ENCODE peak calls at places on chromosomes 16 and 17, in seven cellular contexts. E is NCI-H1694 treated with DMSO at 0.1 percent for 48 hours; R is activated gamma-delta T cell treated with anti-CD3 and anti-CD28 coated beads, Interleukin-2, amount 50 U/mL, for 16 hours; L is AG10803; J is iris pigment epithelial cell; S is T-cell; F is upper lobe of right lung. A is an unnamed sample.

GRCh38 chr16:59164461-59164860 is 430.3 kb upstream of the GOT2 start:
- DNase-seq in R (no peak), F (no peak), L (no peak), J (peak), S (no peak), E (no peak), A (no peak)

GRCh38 chr16:75122609-75123008 is 6.0 kb upstream of the LDHD start:
- DNase-seq in E (no peak), F (no peak), S (no peak), J (no peak), R (no peak), L (no peak), A (no peak)

GRCh38 chr17:37361543-37361942 is 14.2 kb upstream of the C17orf78 start:
- DNase-seq in S (no peak), J (no peak), F (no peak), E (no peak), R (no peak), L (no peak), A (no peak)

GRCh38 chr17:56679767-56680422 is 86.4 kb downstream of the NOG start:
- DNase-seq in J (peak), S (no peak), F (no peak), L (peak), R (no peak), E (no peak), A (no peak)

GRCh38 chr17:29956225-29956624 is 14.8 kb downstream of the EFCAB5 start:
- DNase-seq in L (no peak), R (no peak), J (no peak), S (no peak), F (no peak), E (no peak), A (no peak)

GRCh38 chr16:10834766-10835165 is 16.2 kb upstream of the TVP23A start:
- DNase-seq in F (peak), S (no peak), R (no peak), E (no peak), L (no peak), J (no peak), A (no peak)

GRCh38 chr17:47720754-47721533 is 12.1 kb upstream of the TBX21 start:
- DNase-seq in J (no peak), R (peak), E (no peak), S (peak), L (peak), F (no peak), A (peak)

GRCh38 chr16:48123104-48123788 is 32.5 kb downstream of the ABCC12 start:
- DNase-seq in F (no peak), J (peak), R (no peak), L (peak), S (no peak), E (no peak), A (peak)

GRCh38 chr17:36977066-36977465 is 28.3 kb downstream of the AATF start:
- DNase-seq in L (no peak), F (no peak), R (no peak), S (no peak), J (no peak), E (no peak), A (no peak)

GRCh38 chr16:89924925-89925307 is 1.8 kb downstream of the TUBB3 start:
- DNase-seq in S (no peak), F (no peak), E (no peak), J (no peak), L (no peak), R (no peak), A (no peak)

GRCh38 chr16:69276143-69277115 is 34.7 kb upstream of the VPS4A start:
- DNase-seq in L (peak), J (peak), S (no peak), F (no peak), R (no peak), E (no peak), A (peak)

GRCh38 chr17:2122641-2123302 is 67.9 kb downstream of the HIC1 start:
- DNase-seq in F (peak), R (no peak), E (peak), S (no peak), L (peak), J (peak), A (peak)

GRCh38 chr17:81726004-81726403 is 13.9 kb downstream of the SLC25A10 start:
- DNase-seq in E (no peak), R (no peak), L (no peak), J (no peak), S (no peak), F (peak), A (no peak)

GRCh38 chr16:70589998-70590471 is 56.3 kb upstream of the IL34 start:
- DNase-seq in F (no peak), R (no peak), E (no peak), S (no peak), L (peak), J (peak), A (no peak)

GRCh38 chr16:10180771-10181163 is 1.5 kb downstream of the GRIN2A start:
- DNase-seq in R (no peak), J (no peak), S (no peak), L (no peak), F (peak), E (no peak), A (no peak)

GRCh38 chr17:66466933-66467367 is 164.5 kb downstream of the PRKCA start:
- DNase-seq in F (no peak), J (peak), L (peak), R (no peak), S (no peak), E (no peak), A (peak)

GRCh38 chr17:39622380-39623006 is 4.3 kb upstream of the PPP1R1B start:
- DNase-seq in L (no peak), J (no peak), E (no peak), S (no peak), F (no peak), R (peak), A (no peak)

GRCh38 chr17:13352747-13353415 is 248.8 kb downstream of the HS3ST3A1 start:
- DNase-seq in S (no peak), F (no peak), L (no peak), J (no peak), R (no peak), E (no peak), A (no peak)

GRCh38 chr16:85746431-85747227 is 4.3 kb downstream of the C16orf74 start:
- DNase-seq in J (peak), S (no peak), L (peak), R (no peak), E (no peak), F (no peak), A (no peak)

GRCh38 chr16:14483819-14484385 is 146.2 kb downstream of the PARN start:
- DNase-seq in S (no peak), F (no peak), E (no peak), J (no peak), L (no peak), R (no peak), A (no peak)

GRCh38 chr17:76075364-76076099 is 951 bp downstream of the GALR2 start:
- DNase-seq in L (no peak), E (peak), F (peak), J (no peak), R (no peak), S (peak), A (no peak)

GRCh38 chr17:43572368-43572980 is 26.3 kb upstream of the ETV4 start:
- DNase-seq in F (no peak), L (no peak), R (no peak), S (no peak), J (no peak), E (no peak), A (no peak)

GRCh38 chr16:81971853-81972252 is 39.4 kb downstream of the SDR42E1 start:
- DNase-seq in E (no peak), S (no peak), R (no peak), J (no peak), L (no peak), F (no peak), A (no peak)

GRCh38 chr17:29590261-29590978 is 972 bp upstream of the GIT1 start:
- DNase-seq in L (peak), F (peak), S (no peak), R (no peak), E (peak), J (peak), A (no peak)

GRCh38 chr17:51799981-51800380 is 358.5 kb downstream of the CA10 start:
- DNase-seq in F (no peak), E (no peak), J (no peak), R (no peak), L (no peak), S (no peak), A (no peak)

GRCh38 chr17:33875973-33876372 is 379.1 kb upstream of the CCL2 start:
- DNase-seq in F (no peak), L (no peak), E (no peak), J (no peak), S (no peak), R (no peak), A (no peak)

GRCh38 chr17:75034236-75034908 is 12.4 kb downstream of the ATP5PD start:
- DNase-seq in S (peak), E (peak), J (peak), L (peak), F (peak), R (peak), A (peak)